ENCODE peak calls at places on chromosomes 5 and 9, in seven cellular contexts. N is SJSA1, X is Peyer's patch, G is H54, D is T-helper 2 cell, Q is AG08396, H is foreskin keratinocyte. S is an unnamed sample.

GRCh38 chr5:135829179-135829578 is 5.3 kb upstream of the SLC25A48 start:
- DNase-seq in Q (no peak), D (no peak), H (no peak), N (no peak), X (no peak), G (no peak), S (no peak)

GRCh38 chr5:154031923-154032489 is 6.7 kb downstream of the FAM114A2 start:
- DNase-seq in D (no peak), Q (no peak), X (no peak), H (no peak), G (no peak), N (no peak), S (no peak)

GRCh38 chr5:176769911-176770310 is 40.4 kb upstream of the UNC5A start:
- DNase-seq in N (no peak), G (no peak), H (no peak), X (peak), Q (no peak), D (no peak), S (no peak)

GRCh38 chr9:33233659-33234335 is 6.2 kb upstream of the SPINK4 start:
- DNase-seq in H (peak), D (no peak), Q (peak), X (no peak), N (peak), G (peak), S (peak)

GRCh38 chr9:137097761-137098462 is 11.1 kb downstream of the MAN1B1 start:
- DNase-seq in D (no peak), X (no peak), Q (no peak), N (no peak), H (no peak), G (no peak), S (no peak)

GRCh38 chr9:15697459-15697858 is 144.6 kb downstream of the CCDC171 start:
- DNase-seq in N (peak), Q (peak), X (no peak), G (peak), D (no peak), H (peak), S (peak)

GRCh38 chr9:74742792-74743389 is 144.8 kb downstream of the TRPM6 start:
- DNase-seq in Q (peak), G (no peak), H (no peak), X (no peak), N (no peak), D (no peak), S (peak)

GRCh38 chr5:162323471-162323870 is 255.9 kb downstream of the GABRG2 start:
- DNase-seq in D (no peak), H (no peak), N (no peak), X (no peak), G (no peak), Q (no peak), S (no peak)

GRCh38 chr5:170141636-170142035 is 35.9 kb downstream of the FOXI1 start:
- DNase-seq in G (no peak), Q (no peak), H (no peak), X (no peak), D (no peak), N (no peak), S (no peak)

GRCh38 chr5:170467000-170467707 is 36.7 kb upstream of the KCNIP1 start:
- DNase-seq in X (no peak), Q (peak), N (peak), H (peak), D (no peak), G (peak), S (no peak)

GRCh38 chr9:135241381-135242380 is 154.2 kb downstream of the OLFM1 start:
- DNase-seq in N (no peak), G (no peak), D (no peak), H (no peak), Q (no peak), X (no peak), S (peak)

GRCh38 chr5:179679014-179679674 is 1.7 kb downstream of the CBY3 start:
- DNase-seq in G (no peak), N (no peak), X (peak), D (peak), Q (no peak), H (peak), S (no peak)

GRCh38 chr9:117546894-117547293 is 132.0 kb upstream of the ASTN2 start:
- DNase-seq in D (no peak), X (no peak), H (no peak), G (peak), Q (no peak), N (no peak), S (no peak)

GRCh38 chr5:168468836-168469235 is 17.4 kb upstream of the RARS1 start:
- DNase-seq in X (no peak), H (no peak), G (no peak), D (no peak), N (peak), Q (peak), S (no peak)

GRCh38 chr5:74589204-74590056 is 51.1 kb downstream of the ENC1 start:
- DNase-seq in X (no peak), D (no peak), H (no peak), Q (no peak), G (no peak), N (no peak), S (no peak)

GRCh38 chr9:89481161-89481915 is 16.6 kb downstream of the SEMA4D start:
- DNase-seq in H (no peak), G (no peak), D (no peak), X (peak), Q (no peak), N (no peak), S (no peak)